ENCODE peak calls at places on chromosomes 11 and 22, in nine cellular contexts. R, S, I, K, D, X, L, O and Y are unnamed samples.

GRCh38 chr22:45262931-45263789 is 21.6 kb upstream of the UPK3A start:
- DNase-seq in X (no peak), S (no peak), R (no peak), D (peak), I (no peak), O (no peak), K (no peak), L (no peak), Y (peak)

GRCh38 chr22:44957267-44957905 is 52.4 kb downstream of the PHF21B start:
- DNase-seq in O (no peak), K (no peak), R (no peak), I (no peak), X (no peak), D (no peak), L (no peak), S (no peak), Y (no peak)

GRCh38 chr11:32088117-32088941 is 2.5 kb upstream of the RCN1 start:
- DNase-seq in D (peak), R (peak), I (no peak), K (peak), O (peak), X (peak), S (peak), L (peak), Y (peak)

GRCh38 chr11:8501838-8502237 is 92.2 kb downstream of the STK33 start:
- DNase-seq in S (no peak), R (no peak), K (no peak), I (no peak), L (no peak), D (no peak), X (peak), O (peak), Y (no peak)

GRCh38 chr22:47928626-47929025 is 1166.2 kb downstream of the TBC1D22A start:
- DNase-seq in I (no peak), K (no peak), R (peak), O (no peak), S (no peak), X (no peak), D (no peak), L (no peak), Y (no peak)

GRCh38 chr11:76269247-76269646 is 62.9 kb upstream of the WNT11 start:
- DNase-seq in L (no peak), D (no peak), S (peak), K (no peak), R (no peak), I (no peak), X (no peak), O (no peak), Y (no peak)

GRCh38 chr22:20591660-20592310 is 84.4 kb downstream of the MED15 start:
- DNase-seq in D (peak), K (no peak), L (no peak), I (no peak), S (no peak), R (no peak), X (no peak), O (peak), Y (no peak)

GRCh38 chr11:132822294-132822693 is 710.0 kb downstream of the OPCML start:
- DNase-seq in S (no peak), I (no peak), L (no peak), R (no peak), X (no peak), D (no peak), O (no peak), K (no peak), Y (no peak)

GRCh38 chr11:31804439-31805036 is 6.6 kb downstream of the PAX6 start:
- DNase-seq in K (no peak), L (no peak), O (no peak), R (no peak), D (no peak), X (no peak), S (no peak), I (no peak), Y (no peak)

GRCh38 chr22:44587004-44587793 is 89.2 kb upstream of the RTL6 start:
- DNase-seq in L (no peak), R (no peak), D (no peak), I (no peak), S (no peak), X (no peak), O (peak), K (no peak), Y (no peak)

GRCh38 chr22:25563757-25564319 is 637 bp upstream of the GRK3 start:
- DNase-seq in I (no peak), K (no peak), L (no peak), X (no peak), D (no peak), S (no peak), R (no peak), O (peak), Y (no peak)

GRCh38 chr22:19488884-19489843 is 9.4 kb downstream of the CDC45 start:
- DNase-seq in D (peak), R (no peak), I (no peak), K (peak), O (peak), X (no peak), S (no peak), L (peak), Y (no peak)

GRCh38 chr11:1770528-1770927 is 6.8 kb upstream of the CTSD start:
- DNase-seq in L (no peak), K (no peak), I (no peak), X (no peak), O (no peak), S (no peak), D (no peak), R (no peak), Y (no peak)

GRCh38 chr22:23179381-23180294 is 671 bp upstream of the BCR start:
- DNase-seq in R (no peak), D (peak), L (peak), K (no peak), S (no peak), X (no peak), O (peak), I (no peak), Y (no peak)

GRCh38 chr11:94674005-94674491 is 94.1 kb upstream of the AMOTL1 start:
- DNase-seq in K (peak), S (no peak), L (peak), I (no peak), R (no peak), D (no peak), X (no peak), O (peak), Y (no peak)

GRCh38 chr11:125072210-125072960 is 9.3 kb downstream of the SLC37A2 start:
- DNase-seq in O (no peak), R (no peak), L (no peak), K (no peak), I (no peak), S (no peak), D (no peak), X (no peak), Y (no peak)

GRCh38 chr11:112310414-112310813 is 49.8 kb upstream of the PLET1 start:
- DNase-seq in X (peak), S (no peak), L (peak), O (peak), D (peak), R (no peak), I (no peak), K (no peak), Y (no peak)

GRCh38 chr11:119618208-119618909 is 110.6 kb downstream of the NECTIN1 start:
- DNase-seq in R (no peak), K (no peak), I (no peak), O (no peak), L (peak), S (no peak), D (no peak), X (no peak), Y (no peak)

GRCh38 chr11:7577883-7578242 is 64.1 kb downstream of the PPFIBP2 start:
- DNase-seq in D (no peak), L (peak), K (no peak), R (no peak), O (peak), S (no peak), I (no peak), X (peak), Y (no peak)

GRCh38 chr11:67732045-67732787 is 57.8 kb upstream of the ALDH3B2 start:
- DNase-seq in K (no peak), I (peak), R (no peak), L (no peak), O (no peak), S (no peak), X (peak), D (no peak), Y (no peak)